ENCODE peak calls at places on chromosome 11, in four cellular contexts. I is stomach, C is brain microvascular endothelial cell, Q is cardiac muscle cell. E is an unnamed sample.
A peak's percentile ranks its signal among the peaks of the same experiment; 100 is the strongest.

GRCh38 chr11:102157219-102157618 is 47.0 kb downstream of the YAP1 start:
- DNase-seq in Q (no peak), I (peak; percentile 86), C (peak; percentile 74), E (no peak)

GRCh38 chr11:100978442-100978841 is 151.2 kb downstream of the PGR start:
- DNase-seq in C (no peak), Q (no peak), I (no peak), E (no peak)

GRCh38 chr11:74282863-74283484 is 28.5 kb downstream of the P4HA3 start:
- DNase-seq in C (no peak), Q (no peak), I (no peak), E (no peak)

GRCh38 chr11:4851033-4851432 is 2.0 kb upstream of the OR51S1 start:
- DNase-seq in Q (peak; percentile 25), I (peak; percentile 61), C (peak; percentile 81), E (no peak)

GRCh38 chr11:19648321-19648720 is 64.3 kb upstream of the NAV2 start:
- DNase-seq in C (no peak), Q (no peak), I (no peak), E (no peak)

GRCh38 chr11:2592559-2593392 is 107.0 kb downstream of the KCNQ1OT1 start:
- DNase-seq in Q (no peak), I (no peak), C (no peak), E (peak; percentile 8)

GRCh38 chr11:66688561-66689534 is 11.2 kb upstream of the RBM4B start:
- DNase-seq in I (no peak), C (no peak), Q (no peak), E (no peak)

GRCh38 chr11:111603633-111604130 is 1.4 kb downstream of the SIK2 start:
- DNase-seq in Q (no peak), I (no peak), C (no peak), E (no peak)

GRCh38 chr11:118889796-118890195 is 6.1 kb downstream of the CXCR5 start:
- DNase-seq in Q (peak; percentile 71), I (no peak), C (peak; percentile 47), E (no peak)

GRCh38 chr11:8360086-8360828 is 96.6 kb upstream of the LMO1 start:
- DNase-seq in I (no peak), C (no peak), Q (no peak), E (no peak)

GRCh38 chr11:22554221-22554620 is 71.4 kb downstream of the FANCF start:
- DNase-seq in Q (no peak), I (no peak), C (no peak), E (no peak)

GRCh38 chr11:86484795-86485166 is 110.1 kb downstream of the CCDC81 start:
- DNase-seq in I (no peak), Q (no peak), C (peak; percentile 29), E (no peak)

GRCh38 chr11:78319453-78319955 is 98.1 kb downstream of the GAB2 start:
- DNase-seq in Q (no peak), I (no peak), C (peak; percentile 18), E (no peak)

GRCh38 chr11:73072935-73073481 is 69.1 kb downstream of the FCHSD2 start:
- DNase-seq in I (no peak), C (no peak), Q (peak; percentile 11), E (no peak)

GRCh38 chr11:120210651-120211521 is at the start of gene OAF:
- DNase-seq in I (peak; percentile 64), Q (peak; percentile 89), C (peak; percentile 73), E (peak; percentile 57)

GRCh38 chr11:113289341-113290187 is 24.8 kb upstream of the TTC12 start:
- DNase-seq in C (peak; percentile 37), I (peak; percentile 67), Q (peak; percentile 75), E (peak; percentile 54)

GRCh38 chr11:84524422-84525051 is 1102.6 kb downstream of the DLG2 start:
- DNase-seq in I (no peak), Q (no peak), C (no peak), E (no peak)

GRCh38 chr11:75142714-75143419 is 8.0 kb upstream of the SLCO2B1 start:
- DNase-seq in Q (no peak), I (peak; percentile 44), C (peak; percentile 93), E (no peak)

GRCh38 chr11:63779044-63779443 is 10.5 kb upstream of the ZFTA start:
- DNase-seq in C (no peak), Q (no peak), I (no peak), E (no peak)

GRCh38 chr11:61701298-61701993 is 21.3 kb downstream of the DAGLA start:
- DNase-seq in C (no peak), Q (peak; percentile 57), I (no peak), E (no peak)

DNA sequence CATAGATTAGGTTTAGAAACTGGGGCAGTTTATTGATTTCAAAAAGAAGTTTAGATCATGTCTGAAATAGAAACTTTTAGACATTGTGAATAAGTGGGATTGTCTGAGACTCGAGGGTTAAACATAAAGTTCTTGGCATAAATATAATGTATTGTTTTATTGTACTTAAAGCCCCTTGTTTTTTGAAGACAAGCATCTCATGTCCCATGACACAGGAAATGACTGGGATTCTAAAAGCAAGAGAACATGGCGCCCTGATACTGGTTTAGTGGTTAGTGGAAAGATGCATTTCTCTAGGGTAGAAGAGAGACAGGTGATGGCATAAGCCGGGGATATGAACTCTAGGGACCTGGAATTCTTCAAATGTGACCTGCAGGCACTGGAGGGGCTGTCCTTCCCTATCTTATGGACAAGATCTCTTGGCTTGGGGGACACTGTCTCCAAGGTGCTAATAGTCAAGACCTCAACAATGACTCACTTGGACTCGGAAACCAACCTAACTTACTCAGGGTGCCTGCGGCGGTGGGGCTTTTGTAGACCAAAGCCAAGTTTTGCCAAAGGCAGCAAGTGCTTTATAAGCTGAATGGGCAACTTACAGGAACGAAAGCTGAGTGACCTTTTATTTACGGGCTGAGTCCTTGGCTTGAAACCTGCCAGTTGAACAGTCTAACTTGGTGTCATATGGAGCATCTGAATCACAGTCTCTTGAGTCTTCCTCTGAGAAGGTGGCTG is 48.2 kb downstream of the UBASH3B start:
- DNase-seq in C (no peak), I (no peak), Q (no peak), E (no peak)
- H3K27ac ChIP-seq in C (no peak overlapping the region), I (no peak overlapping the region), Q (no peak overlapping the region), E (no peak overlapping the region)

GRCh38 chr11:33055361-33055760 is 16.0 kb downstream of the TCP11L1 start:
- DNase-seq in C (no peak), I (no peak), Q (no peak), E (no peak)

GRCh38 chr11:33052241-33052640 is 12.9 kb downstream of the TCP11L1 start:
- DNase-seq in Q (no peak), I (no peak), C (no peak), E (no peak)
- TF ChIP-seq CTCF in Q (no peak), I (no peak), C (no peak), E (no peak)

DNA sequence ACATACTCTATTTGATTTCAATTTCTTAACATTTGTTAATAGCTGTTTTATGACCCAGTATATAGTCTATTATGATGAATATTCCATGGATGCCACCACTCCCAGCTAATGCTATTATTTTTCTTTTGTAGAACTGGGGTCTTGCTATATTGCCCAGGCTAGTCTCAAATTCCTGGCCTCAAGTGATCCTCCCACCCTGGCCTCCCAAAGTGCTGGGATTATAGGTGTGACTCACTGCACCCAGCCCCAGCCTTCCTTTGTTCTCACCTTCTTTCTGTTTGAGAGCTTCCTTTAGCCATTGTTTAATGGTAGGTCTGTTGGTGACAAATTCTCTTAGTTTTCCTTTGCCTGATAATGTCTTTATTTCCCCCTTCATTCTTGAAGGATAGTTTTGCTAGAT is 52.9 kb upstream of the AMOTL1 start:
- DNase-seq in I (no peak), C (no peak), Q (no peak), E (no peak)
- H3K27ac ChIP-seq in I (no peak overlapping the region), C (no peak overlapping the region), Q (no peak overlapping the region), E (no peak overlapping the region)

GRCh38 chr11:110430267-110431211 is 791 bp downstream of the FDX1 start:
- DNase-seq in I (peak; percentile 29), C (no peak), Q (peak; percentile 33), E (no peak)

GRCh38 chr11:110431212-110432073 is 1.7 kb downstream of the FDX1 start:
- DNase-seq in I (no peak), Q (no peak), C (no peak), E (no peak)

GRCh38 chr11:110428956-110429613 is 663 bp upstream of the FDX1 start:
- DNase-seq in Q (no peak), I (no peak), C (no peak), E (peak; percentile 12)

GRCh38 chr11:110428040-110428439 is 1.7 kb upstream of the FDX1 start:
- DNase-seq in I (no peak), C (no peak), Q (no peak), E (no peak)

GRCh38 chr11:110429614-110430266 is at the start of gene FDX1:
- DNase-seq in Q (peak; percentile 97), I (peak; percentile 83), C (peak; percentile 72), E (peak; percentile 79)
- TF ChIP-seq CTCF in Q (peak; percentile 37), I (no peak), C (peak; percentile 32), E (peak; percentile 58)

GRCh38 chr11:57124460-57124859 is 57.3 kb upstream of the LRRC55 start:
- DNase-seq in Q (no peak), C (no peak), I (no peak), E (no peak)
- H3K27ac ChIP-seq in Q (peak overlapping the region; percentile 85), C (no peak overlapping the region), I (no peak overlapping the region), E (no peak overlapping the region)

GRCh38 chr11:71263391-71263790 is 11.0 kb upstream of the SHANK2 start:
- DNase-seq in C (peak; percentile 4), I (no peak), Q (no peak), E (no peak)

GRCh38 chr11:71266114-71266833 is 13.9 kb upstream of the SHANK2 start:
- DNase-seq in C (no peak), Q (no peak), I (peak; percentile 78), E (peak; percentile 11)

GRCh38 chr11:71267807-71268421 is 15.5 kb upstream of the SHANK2 start:
- DNase-seq in C (no peak), Q (no peak), I (peak; percentile 23), E (no peak)

GRCh38 chr11:71268706-71269321 is 16.4 kb upstream of the SHANK2 start:
- DNase-seq in I (no peak), Q (no peak), C (no peak), E (no peak)

DNA sequence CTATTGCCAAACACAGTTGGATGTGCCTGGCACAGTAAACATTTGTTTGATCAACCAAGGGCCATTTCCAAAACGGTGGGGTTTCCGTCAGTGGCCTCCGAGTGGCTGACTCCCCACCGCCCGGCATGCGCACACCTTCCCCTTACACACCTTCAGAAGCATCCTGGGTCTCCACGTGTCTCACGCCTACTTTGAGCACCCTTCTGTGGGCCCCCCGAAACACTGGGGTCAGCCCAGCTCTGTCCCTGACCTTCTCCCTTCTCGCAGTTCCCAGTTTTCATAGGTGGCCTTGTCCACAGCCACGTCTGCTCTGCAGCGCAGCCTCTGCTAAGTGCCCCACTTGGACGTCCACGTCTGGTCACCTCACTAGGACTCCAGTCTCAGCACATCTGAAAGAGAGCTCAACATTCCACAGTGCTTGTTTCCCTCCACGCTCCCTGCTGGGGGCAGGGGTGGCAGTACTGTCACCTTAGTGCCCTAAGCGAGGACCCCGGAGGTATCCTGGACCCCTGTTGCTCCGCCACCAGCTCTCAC is 13.2 kb upstream of the SHANK2 start:
- DNase-seq in I (peak; percentile 21), Q (no peak), C (no peak), E (peak; percentile 17)
- TF ChIP-seq CTCF in I (no peak), Q (no peak), C (no peak), E (no peak)

DNA sequence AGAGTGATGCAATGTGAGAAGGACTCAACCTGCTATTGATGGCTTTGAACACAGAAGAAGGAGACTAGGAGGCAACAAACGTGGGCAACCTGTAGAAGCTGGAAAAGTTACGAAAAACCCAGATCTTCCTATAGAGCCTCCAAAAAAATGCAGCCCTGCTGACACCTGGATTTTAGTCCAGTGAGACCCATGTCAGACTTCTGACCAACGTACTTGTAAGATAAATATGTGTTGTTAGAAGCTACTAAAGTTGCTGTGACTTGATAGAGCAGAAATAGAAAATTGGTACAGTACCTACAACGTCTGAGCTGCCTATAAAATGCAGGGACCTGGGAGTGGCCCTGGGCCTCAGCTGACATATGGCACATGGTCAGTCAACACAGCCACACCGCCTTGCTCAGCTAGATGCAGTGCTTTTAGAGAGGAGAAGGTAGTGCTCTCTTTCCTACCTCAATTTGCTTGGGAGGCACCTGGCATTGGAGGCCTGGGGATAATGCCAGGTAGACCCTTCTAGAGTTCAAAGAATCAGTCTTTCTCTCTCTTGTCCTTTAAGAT is 97.4 kb downstream of the ARL14EP start:
- DNase-seq in Q (no peak), C (no peak), I (no peak), E (no peak)
- H3K27ac ChIP-seq in Q (no peak overlapping the region), C (no peak overlapping the region), I (no peak overlapping the region), E (no peak overlapping the region)